ENCODE peak calls at places on chromosome 17, in nine cellular contexts. H is tibial nerve, Z is transverse colon, L is upper lobe of left lung, P is stomach, A is H1, F is SK-N-SH, B is A549, Y is suprapubic skin. I is an unnamed sample.

GRCh38 chr17:12510535-12510934 is 155.2 kb upstream of the MYOCD start:
- DNase-seq in A (no peak), B (no peak), P (no peak), H (no peak), F (no peak), Z (no peak), Y (no peak), L (no peak), I (no peak)

GRCh38 chr17:57622886-57623433 is 122.1 kb downstream of the CCDC182 start:
- DNase-seq in F (peak), Z (no peak), Y (no peak), P (no peak), L (no peak), A (no peak), B (peak), H (no peak), I (no peak)

GRCh38 chr17:3915642-3916012 is 638 bp downstream of the P2RX1 start:
- DNase-seq in B (no peak), Y (no peak), F (no peak), P (no peak), Z (no peak), H (no peak), L (no peak), A (no peak), I (no peak)

GRCh38 chr17:73455050-73455687 is 143.4 kb upstream of the CDC42EP4 start:
- DNase-seq in B (no peak), L (peak), Y (no peak), P (peak), A (no peak), H (no peak), F (peak), Z (peak), I (no peak)

GRCh38 chr17:28001149-28001548 is 41.3 kb upstream of the NLK start:
- DNase-seq in Y (no peak), A (no peak), F (no peak), B (no peak), H (no peak), P (no peak), Z (no peak), L (no peak), I (no peak)

GRCh38 chr17:4782652-4783051 is 3.5 kb downstream of the VMO1 start:
- DNase-seq in L (peak), H (no peak), Z (no peak), Y (no peak), P (no peak), A (no peak), B (no peak), F (peak), I (no peak)

GRCh38 chr17:79090503-79091372 is 16.1 kb downstream of the ENGASE start:
- DNase-seq in A (no peak), F (no peak), Y (no peak), B (no peak), Z (no peak), L (peak), H (no peak), P (no peak), I (no peak)

GRCh38 chr17:49494937-49495841 is at the start of gene NGFR:
- DNase-seq in B (peak), P (no peak), F (peak), L (peak), Z (peak), A (no peak), Y (no peak), H (no peak), I (no peak)

GRCh38 chr17:71327376-71328059 is 793.3 kb upstream of the SOX9 start:
- DNase-seq in Z (no peak), F (no peak), H (no peak), B (no peak), P (no peak), L (no peak), Y (no peak), A (no peak), I (no peak)

GRCh38 chr17:2853722-2854580 is 57.7 kb downstream of the RAP1GAP2 start:
- DNase-seq in P (peak), A (no peak), L (peak), F (peak), H (no peak), Y (no peak), Z (peak), B (peak), I (no peak)

GRCh38 chr17:61294777-61295176 is 104.9 kb upstream of the TBX2 start:
- DNase-seq in P (no peak), L (no peak), F (no peak), Y (no peak), A (no peak), B (peak), Z (no peak), H (no peak), I (no peak)

GRCh38 chr17:41894791-41895331 is 23.9 kb downstream of the ACLY start:
- DNase-seq in A (no peak), B (no peak), H (peak), F (peak), Y (no peak), P (no peak), L (no peak), Z (no peak), I (peak)

GRCh38 chr17:58215685-58216084 is 3.4 kb downstream of the MKS1 start:
- DNase-seq in P (no peak), Z (no peak), B (no peak), Y (no peak), A (no peak), L (no peak), F (peak), H (no peak), I (no peak)

GRCh38 chr17:82805823-82806222 is 34.0 kb downstream of the ZNF750 start:
- DNase-seq in Y (no peak), P (no peak), H (no peak), F (no peak), B (no peak), Z (no peak), A (no peak), L (peak), I (no peak)

GRCh38 chr17:17479209-17479608 is 2.4 kb downstream of the MED9 start:
- DNase-seq in B (no peak), P (no peak), A (no peak), H (no peak), F (no peak), L (no peak), Y (no peak), Z (no peak), I (no peak)

GRCh38 chr17:74868251-74868907 is 4.4 kb downstream of the FDXR start:
- DNase-seq in Y (no peak), H (no peak), F (no peak), B (no peak), P (no peak), A (no peak), Z (no peak), L (no peak), I (no peak)

GRCh38 chr17:49061524-49061943 is 64.3 kb downstream of the IGF2BP1 start:
- DNase-seq in Y (no peak), L (no peak), P (no peak), H (no peak), A (no peak), Z (no peak), F (no peak), B (no peak), I (no peak)

GRCh38 chr17:60311936-60312335 is 80.0 kb downstream of the USP32 start:
- DNase-seq in Z (no peak), F (no peak), H (no peak), P (no peak), B (no peak), A (no peak), Y (no peak), L (no peak), I (no peak)

GRCh38 chr17:63568563-63568962 is 18.3 kb downstream of the DCAF7 start:
- DNase-seq in B (no peak), Z (no peak), L (no peak), P (no peak), F (no peak), H (no peak), Y (no peak), A (no peak), I (no peak)

GRCh38 chr17:4900231-4901107 is 1.1 kb downstream of the C17orf107 start:
- DNase-seq in A (no peak), F (no peak), B (no peak), P (peak), H (no peak), L (peak), Z (peak), Y (peak), I (no peak)

GRCh38 chr17:80195671-80196529 is 24.2 kb downstream of the SGSH start:
- DNase-seq in L (peak), Z (no peak), F (peak), B (no peak), A (no peak), Y (no peak), P (no peak), H (no peak), I (no peak)

GRCh38 chr17:79843917-79844815 is 4.9 kb upstream of the CBX4 start:
- DNase-seq in H (no peak), Z (peak), A (no peak), L (peak), B (peak), F (peak), P (peak), Y (peak), I (peak)

GRCh38 chr17:33057564-33057963 is 65.9 kb downstream of the SPACA3 start:
- DNase-seq in A (no peak), B (no peak), P (no peak), L (no peak), Y (no peak), F (no peak), Z (no peak), H (no peak), I (no peak)

GRCh38 chr17:57998234-57998746 is 8.8 kb downstream of the SRSF1 start:
- DNase-seq in F (no peak), H (no peak), P (no peak), Y (no peak), B (no peak), Z (no peak), L (no peak), A (no peak), I (no peak)

GRCh38 chr17:50805486-50805885 is 29.9 kb upstream of the WFIKKN2 start:
- DNase-seq in P (no peak), L (no peak), Z (no peak), H (no peak), F (no peak), Y (no peak), B (no peak), A (no peak), I (no peak)

GRCh38 chr17:82797061-82797460 is 42.8 kb downstream of the ZNF750 start:
- DNase-seq in H (no peak), F (no peak), B (no peak), A (no peak), Z (no peak), L (no peak), P (no peak), Y (no peak), I (no peak)

GRCh38 chr17:4678448-4679026 is 25.4 kb downstream of the PELP1 start:
- DNase-seq in F (peak), Z (no peak), B (peak), Y (no peak), A (no peak), P (no peak), L (no peak), H (no peak), I (no peak)

GRCh38 chr17:62790554-62790953 is 17.6 kb downstream of the MARCHF10 start:
- DNase-seq in A (no peak), Z (no peak), F (no peak), L (no peak), B (no peak), P (no peak), H (no peak), Y (no peak), I (no peak)

GRCh38 chr17:47862621-47863440 is 11.9 kb upstream of the SP6 start:
- DNase-seq in Z (no peak), B (peak), A (no peak), H (no peak), L (no peak), F (no peak), Y (no peak), P (no peak), I (no peak)

GRCh38 chr17:47622179-47622549 is 27.6 kb upstream of the KPNB1 start:
- DNase-seq in F (no peak), Y (no peak), P (no peak), H (no peak), B (no peak), Z (no peak), A (no peak), L (no peak), I (no peak)

GRCh38 chr17:60091109-60091508 is 12.4 kb upstream of the HEATR6 start:
- DNase-seq in L (no peak), A (no peak), F (no peak), H (no peak), Y (no peak), P (no peak), B (no peak), Z (no peak), I (no peak)

GRCh38 chr17:39676198-39676819 is 8.1 kb downstream of the PNMT start:
- DNase-seq in Z (peak), Y (peak), F (no peak), H (no peak), P (peak), L (peak), A (no peak), B (no peak), I (no peak)

GRCh38 chr17:39679521-39680192 is 8.2 kb downstream of the PGAP3 start:
- DNase-seq in A (no peak), Y (peak), L (no peak), Z (no peak), B (no peak), H (no peak), F (no peak), P (peak), I (no peak)

GRCh38 chr17:39677072-39677471 is 8.8 kb downstream of the PNMT start:
- DNase-seq in P (no peak), F (no peak), Y (no peak), L (no peak), Z (no peak), H (no peak), B (no peak), A (no peak), I (no peak)

GRCh38 chr17:39678340-39679116 is 9.3 kb downstream of the PGAP3 start:
- DNase-seq in Z (peak), B (no peak), H (no peak), L (no peak), A (no peak), P (peak), F (no peak), Y (peak), I (no peak)

GRCh38 chr17:39677581-39678339 is 9.5 kb downstream of the PNMT start:
- DNase-seq in F (no peak), P (no peak), Z (no peak), A (no peak), L (no peak), H (no peak), Y (peak), B (no peak), I (peak)
- TF ChIP-seq EP300 in F (no peak), P (no peak), Z (no peak), A (no peak), L (no peak), H (peak), Y (no peak), B (no peak), I (no peak)

DNA sequence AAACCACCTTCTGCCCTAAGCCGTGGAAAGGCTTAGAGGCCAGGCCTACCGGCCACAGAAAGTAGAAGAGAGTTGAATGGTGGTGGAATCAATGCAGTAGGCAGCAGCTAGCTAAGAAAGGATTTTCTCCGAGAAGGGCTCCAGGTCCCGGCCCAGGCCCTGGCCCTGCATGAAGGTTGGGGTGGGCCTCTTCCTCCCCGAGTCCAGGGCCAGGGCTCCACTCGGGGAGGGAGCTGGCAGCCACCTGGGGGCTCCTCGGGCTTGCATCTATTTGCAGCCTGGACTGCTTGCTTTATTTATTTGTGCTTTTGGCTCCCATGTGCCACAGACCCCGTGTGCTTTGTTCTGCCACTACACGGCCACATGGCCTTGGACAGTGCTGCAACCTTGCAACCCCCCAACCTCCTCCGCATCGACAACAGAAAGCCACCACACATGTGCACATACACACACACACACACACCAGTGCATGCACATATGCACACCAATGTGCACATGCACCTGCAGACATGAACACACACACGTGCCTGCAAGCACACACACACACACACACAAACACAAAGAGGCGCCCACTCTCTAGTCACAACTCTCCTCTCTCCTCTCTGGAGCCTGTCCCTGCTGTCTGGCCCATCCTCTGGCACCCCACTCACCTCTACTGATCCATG is 96.4 kb upstream of the TNRC6C start:
- DNase-seq in P (no peak), H (no peak), B (no peak), Z (no peak), A (no peak), F (no peak), Y (no peak), L (no peak), I (no peak)
- TF ChIP-seq CTCF in P (no peak), H (no peak), B (no peak), Z (no peak), A (no peak), F (no peak), Y (no peak), L (no peak), I (no peak)

GRCh38 chr17:81659038-81659437 is 2.7 kb upstream of the PDE6G start:
- DNase-seq in A (no peak), B (no peak), F (no peak), P (no peak), L (no peak), Y (no peak), H (no peak), Z (no peak), I (no peak)
- H3K27ac ChIP-seq in A (no peak), B (no peak), F (no peak), P (peak), L (no peak), Y (peak), H (no peak), Z (no peak), I (no peak)

GRCh38 chr17:43528319-43528987 is 17.7 kb downstream of the ETV4 start:
- DNase-seq in F (no peak), B (no peak), A (no peak), Z (peak), Y (peak), L (peak), H (no peak), P (no peak), I (no peak)
- TF ChIP-seq EP300 in F (no peak), B (no peak), A (no peak), Z (no peak), Y (no peak), L (no peak), H (no peak), P (no peak), I (no peak)

GRCh38 chr17:19579192-19579668 is 45.6 kb downstream of the SLC47A1 start:
- DNase-seq in Z (no peak), P (no peak), F (peak), L (peak), H (no peak), A (no peak), B (no peak), Y (no peak), I (no peak)

GRCh38 chr17:19578545-19578944 is 44.9 kb downstream of the SLC47A1 start:
- DNase-seq in L (no peak), H (no peak), B (no peak), A (no peak), Z (no peak), Y (no peak), P (no peak), F (peak), I (no peak)

GRCh38 chr17:19583871-19584270 is 50.2 kb downstream of the SLC47A1 start:
- DNase-seq in Z (no peak), Y (no peak), P (no peak), H (no peak), B (no peak), A (no peak), F (no peak), L (no peak), I (no peak)

GRCh38 chr17:19574956-19575355 is 41.3 kb downstream of the SLC47A1 start:
- DNase-seq in F (no peak), P (no peak), B (no peak), H (no peak), A (no peak), Y (no peak), Z (no peak), L (no peak), I (no peak)

DNA sequence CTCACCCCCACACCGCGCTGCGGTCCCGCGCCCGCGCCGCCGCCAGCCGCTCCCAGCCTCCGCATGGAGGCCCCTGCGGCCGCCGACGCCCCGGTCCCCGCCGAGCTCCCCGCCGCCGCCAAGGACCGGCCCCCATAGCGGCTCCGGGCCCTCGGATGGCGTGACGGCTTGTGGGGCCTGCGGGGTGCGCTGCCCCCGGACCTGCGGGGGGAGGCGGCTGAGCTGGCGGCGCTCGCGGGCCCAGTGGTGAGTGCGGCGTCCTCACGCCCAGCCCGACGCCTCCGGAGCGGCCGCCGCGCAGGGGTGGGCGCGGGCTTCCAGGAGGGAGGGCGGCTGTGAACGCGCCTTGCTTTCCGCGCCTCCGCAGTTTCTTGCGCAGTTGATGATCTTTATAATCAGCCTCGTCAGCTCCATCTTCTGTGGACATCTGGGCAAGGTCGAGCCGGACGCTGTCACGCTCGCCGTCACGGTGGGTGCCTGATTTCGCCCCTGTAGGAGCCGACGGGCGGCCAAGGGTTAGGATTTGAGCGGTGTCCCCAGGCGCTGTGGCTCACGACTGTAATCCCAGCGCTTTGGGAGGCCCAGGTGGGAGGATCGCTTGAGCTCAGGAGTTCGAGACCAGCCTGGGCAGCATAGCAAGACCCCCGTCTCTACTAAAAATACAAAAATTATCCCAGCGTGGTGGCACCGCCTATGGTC is 46.4 kb downstream of the SLC47A1 start:
- DNase-seq in Y (no peak), F (peak), A (no peak), L (peak), P (no peak), B (no peak), H (no peak), Z (no peak), I (no peak)
- TF ChIP-seq CTCF in Y (no peak), F (no peak), A (no peak), L (no peak), P (no peak), B (no peak), H (no peak), Z (no peak), I (no peak)

GRCh38 chr17:40347319-40348135 is 17.0 kb downstream of the GJD3 start:
- DNase-seq in F (peak), L (no peak), B (no peak), Z (no peak), A (no peak), P (no peak), Y (no peak), H (no peak), I (no peak)
- H3K27ac ChIP-seq in F (peak), L (peak), B (no peak), Z (peak), A (no peak), P (peak), Y (peak), H (peak), I (peak)

GRCh38 chr17:72387487-72387886 is 266.7 kb downstream of the SOX9 start:
- DNase-seq in B (no peak), A (no peak), F (no peak), Y (no peak), H (no peak), L (no peak), P (no peak), Z (no peak), I (no peak)
- TF ChIP-seq EP300 in B (no peak), A (no peak), F (no peak), Y (no peak), H (no peak), L (no peak), P (no peak), Z (no peak), I (no peak)

GRCh38 chr17:7982666-7983065 is 19.7 kb upstream of the GUCY2D start:
- DNase-seq in B (no peak), P (no peak), H (no peak), Z (no peak), A (no peak), F (no peak), L (no peak), Y (no peak), I (peak)
- TF ChIP-seq CTCF in B (no peak), P (no peak), H (no peak), Z (no peak), A (peak), F (peak), L (peak), Y (no peak), I (no peak)